ENCODE peak calls at places on chromosomes 12 and 14, in seven cellular contexts. C is HCT116; X is MCF 10A; L is CD4-positive, alpha-beta T cell; J is right atrium auricular region; T is mucosa of descending colon; E is fibroblast of lung. Q is an unnamed sample.
A peak's percentile ranks its signal among the peaks of the same experiment; 100 is the strongest.

GRCh38 chr14:67618617-67619063 is 1.1 kb upstream of the ARG2 start:
- DNase-seq in C (no peak), X (peak; percentile 74), L (no peak), J (no peak), T (peak; percentile 22), E (peak; percentile 86), Q (no peak)

GRCh38 chr12:58781609-58782008 is 138.7 kb downstream of the LRIG3 start:
- DNase-seq in C (no peak), X (no peak), L (no peak), J (no peak), T (no peak), E (no peak), Q (no peak)

GRCh38 chr14:34231626-34232025 is 230.4 kb downstream of the SPTSSA start:
- DNase-seq in C (no peak), X (peak; percentile 4), L (no peak), J (no peak), T (peak; percentile 40), E (no peak), Q (no peak)

GRCh38 chr14:86938356-86938755 is 1054.6 kb downstream of the GALC start:
- DNase-seq in C (no peak), X (no peak), L (no peak), J (no peak), T (no peak), E (no peak), Q (no peak)

GRCh38 chr14:23694085-23694975 is 58.2 kb downstream of the DHRS2 start:
- DNase-seq in C (peak; percentile 27), X (peak; percentile 11), L (no peak), J (no peak), T (no peak), E (peak; percentile 51), Q (no peak)

GRCh38 chr14:28759056-28759657 is 7.4 kb upstream of the FOXG1 start:
- DNase-seq in C (no peak), X (no peak), L (no peak), J (no peak), T (no peak), E (no peak), Q (no peak)

GRCh38 chr12:5254703-5255102 is 177.2 kb upstream of the NTF3 start:
- DNase-seq in C (no peak), X (no peak), L (no peak), J (peak; percentile 71), T (no peak), E (no peak), Q (no peak)

GRCh38 chr14:61749867-61750266 is 12.4 kb upstream of the SNAPC1 start:
- DNase-seq in C (no peak), X (no peak), L (no peak), J (no peak), T (peak; percentile 69), E (peak; percentile 13), Q (no peak)

GRCh38 chr12:116563262-116563661 is 4.1 kb downstream of the MAP1LC3B2 start:
- DNase-seq in C (no peak), X (no peak), L (no peak), J (no peak), T (no peak), E (no peak), Q (no peak)

GRCh38 chr14:36556811-36557433 is 25.5 kb downstream of the NKX2-8 start:
- DNase-seq in C (peak; percentile 19), X (peak; percentile 47), L (no peak), J (no peak), T (peak; percentile 40), E (peak; percentile 18), Q (no peak)

GRCh38 chr14:100679707-100680438 is 46.8 kb upstream of the DLK1 start:
- DNase-seq in C (no peak), X (no peak), L (no peak), J (no peak), T (no peak), E (peak; percentile 83), Q (no peak)

GRCh38 chr12:20368653-20369163 is 371 bp downstream of the PDE3A start:
- DNase-seq in C (no peak), X (no peak), L (no peak), J (no peak), T (peak; percentile 36), E (peak; percentile 57), Q (no peak)

GRCh38 chr14:85532981-85533820 is 3.3 kb downstream of the FLRT2 start:
- DNase-seq in C (no peak), X (peak; percentile 93), L (no peak), J (peak; percentile 80), T (peak; percentile 26), E (peak; percentile 90), Q (peak; percentile 47)

GRCh38 chr14:36619853-36620252 is 37.4 kb upstream of the NKX2-8 start:
- DNase-seq in C (no peak), X (no peak), L (no peak), J (no peak), T (no peak), E (no peak), Q (no peak)

DNA sequence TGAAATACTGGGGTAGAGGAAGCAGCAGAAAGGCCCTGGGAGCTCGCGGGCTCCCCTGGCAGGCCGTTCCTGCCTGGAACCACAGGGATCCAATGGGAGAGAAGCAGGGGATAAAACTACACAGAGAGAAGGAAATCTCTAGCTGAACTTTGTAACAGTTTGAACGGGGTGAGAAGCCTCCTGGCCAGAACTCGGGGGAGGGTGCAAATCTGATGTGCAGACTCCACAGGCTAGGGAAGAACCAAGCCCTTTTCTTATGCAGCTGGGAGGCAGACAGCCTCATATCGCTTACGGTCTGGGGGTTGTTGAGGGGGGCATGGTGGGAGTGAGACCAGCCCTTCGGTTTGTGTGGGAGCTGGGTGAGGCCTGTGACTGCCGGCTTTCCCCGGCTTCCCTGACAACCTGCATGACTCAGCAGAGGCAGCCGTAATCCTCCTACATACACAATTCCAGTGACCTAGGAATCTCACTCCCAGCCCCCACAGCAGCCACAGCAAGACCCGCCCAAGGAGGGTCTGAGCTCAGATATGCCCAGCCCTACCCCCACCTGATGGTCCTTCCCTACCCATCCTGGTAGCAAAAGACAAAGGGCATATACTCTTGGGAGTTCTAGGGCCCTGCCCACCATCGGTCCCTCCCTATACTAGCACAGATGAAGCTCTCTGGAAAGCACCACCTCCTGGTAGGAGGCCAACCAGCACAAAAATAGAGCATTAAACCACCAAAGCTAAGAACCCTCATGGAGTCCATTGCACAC is 143.0 kb downstream of the TMTC1 start:
- DNase-seq in C (peak; percentile 18), X (peak; percentile 73), L (no peak), J (no peak), T (no peak), E (peak; percentile 61), Q (peak; percentile 65)
- TF ChIP-seq CTCF in C (peak; percentile 13), X (no peak), L (no peak), J (no peak), T (no peak), E (no peak), Q (peak; percentile 20)

GRCh38 chr14:79408696-79409095 is 802.6 kb downstream of the DIO2 start:
- DNase-seq in C (no peak), X (no peak), L (no peak), J (no peak), T (no peak), E (no peak), Q (no peak)
- TF ChIP-seq CTCF in C (no peak), X (no peak), L (no peak), J (no peak), T (no peak), E (peak; percentile 12), Q (no peak)

GRCh38 chr14:104291123-104292000 is 153.0 kb downstream of the KIF26A start:
- DNase-seq in C (no peak), X (no peak), L (no peak), J (no peak), T (no peak), E (no peak), Q (peak; percentile 47)
- TF ChIP-seq CTCF in C (no peak), X (no peak), L (no peak), J (no peak), T (no peak), E (no peak), Q (no peak)

GRCh38 chr12:25761356-25761755 is 197.1 kb upstream of the RASSF8 start:
- DNase-seq in C (no peak), X (no peak), L (no peak), J (no peak), T (peak; percentile 5), E (no peak), Q (no peak)
- TF ChIP-seq CTCF in C (no peak), X (no peak), L (no peak), J (no peak), T (no peak), E (no peak), Q (no peak)

GRCh38 chr12:52534482-52534881 is 14.3 kb upstream of the KRT5 start:
- DNase-seq in C (no peak), X (peak; percentile 25), L (no peak), J (no peak), T (peak; percentile 64), E (no peak), Q (no peak)
- TF ChIP-seq CTCF in C (no peak), X (peak; percentile 11), L (no peak), J (no peak), T (no peak), E (no peak), Q (no peak)

GRCh38 chr12:1790470-1790869 is 29.9 kb upstream of the LRTM2 start:
- DNase-seq in C (no peak), X (no peak), L (no peak), J (no peak), T (no peak), E (no peak), Q (no peak)

GRCh38 chr12:1794440-1795090 is 25.8 kb upstream of the LRTM2 start:
- DNase-seq in C (no peak), X (no peak), L (no peak), J (no peak), T (no peak), E (no peak), Q (no peak)

GRCh38 chr12:1792406-1792805 is 28.0 kb upstream of the LRTM2 start:
- DNase-seq in C (no peak), X (no peak), L (no peak), J (no peak), T (no peak), E (no peak), Q (no peak)

GRCh38 chr12:1793426-1794210 is 26.7 kb upstream of the LRTM2 start:
- DNase-seq in C (no peak), X (no peak), L (no peak), J (no peak), T (no peak), E (no peak), Q (no peak)

GRCh38 chr12:1791104-1791927 is 29.0 kb upstream of the LRTM2 start:
- DNase-seq in C (peak; percentile 38), X (peak; percentile 74), L (peak; percentile 60), J (no peak), T (peak; percentile 87), E (peak; percentile 76), Q (peak; percentile 54)
- TF ChIP-seq CTCF in C (peak; percentile 83), X (peak; percentile 71), L (peak; percentile 85), J (peak; percentile 49), T (peak; percentile 48), E (peak; percentile 82), Q (peak; percentile 51)

DNA sequence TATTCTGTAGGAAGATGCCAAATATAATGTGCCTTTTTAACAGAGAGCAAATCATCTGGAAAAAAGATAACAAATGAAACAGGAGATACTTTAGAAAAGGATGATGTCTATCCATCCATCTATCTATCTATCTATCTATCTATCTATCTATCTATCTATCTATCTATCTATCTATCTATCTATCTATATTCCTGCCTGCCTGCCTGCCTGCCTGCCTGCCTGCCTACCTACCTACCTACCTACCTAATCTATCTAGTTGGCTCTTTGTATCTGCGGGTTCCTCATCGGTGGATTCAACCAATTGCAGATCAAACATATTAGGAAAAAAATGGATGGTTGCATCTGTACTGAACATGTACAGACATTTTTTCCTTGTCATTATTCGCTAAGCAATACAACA is 11.0 kb downstream of the PTPRB start:
- DNase-seq in C (no peak), X (no peak), L (no peak), J (no peak), T (no peak), E (no peak), Q (no peak)
- TF ChIP-seq CTCF in C (no peak), X (no peak), L (no peak), J (no peak), T (no peak), E (no peak), Q (no peak)

GRCh38 chr12:49440031-49440430 is 72.8 kb downstream of the SPATS2 start:
- DNase-seq in C (no peak), X (no peak), L (no peak), J (no peak), T (no peak), E (peak; percentile 17), Q (no peak)
- TF ChIP-seq CTCF in C (no peak), X (no peak), L (no peak), J (no peak), T (no peak), E (no peak), Q (no peak)

Q was measured in Peyer's patch.